ENCODE peak calls at places on chromosomes 7 and 10, in five cellular contexts. S is sciatic nerve; C is stimulated activated CD4-positive, alpha-beta T cell treated with anti-CD3 and anti-CD28 coated beads, Interleukin-4, amount 100 ng/mL, for 48 hours; Z is T-helper 9 cell; P is Jurkat, Clone E6-1. E is an unnamed sample.

GRCh38 chr10:119691726-119692125 is 34.1 kb upstream of the INPP5F start:
- DNase-seq in S (no peak), C (no peak), Z (no peak), P (peak; percentile 25), E (no peak)

GRCh38 chr7:83579740-83580139 is 69.2 kb downstream of the SEMA3E start:
- DNase-seq in S (no peak), C (no peak), Z (no peak), P (no peak), E (no peak)

GRCh38 chr7:124720195-124720594 is 45.4 kb downstream of the GPR37 start:
- DNase-seq in S (no peak), C (no peak), Z (no peak), P (no peak), E (no peak)

GRCh38 chr7:11261470-11261869 is 287.8 kb downstream of the PHF14 start:
- DNase-seq in S (no peak), C (no peak), Z (no peak), P (no peak), E (no peak)

GRCh38 chr10:86888585-86889381 is 68.6 kb downstream of the MMRN2 start:
- DNase-seq in S (no peak), C (no peak), Z (no peak), P (peak; percentile 27), E (no peak)

GRCh38 chr7:123916240-123916724 is 8.8 kb upstream of the SPAM1 start:
- DNase-seq in S (no peak), C (no peak), Z (no peak), P (no peak), E (no peak)

GRCh38 chr10:131650771-131651673 is 249.8 kb upstream of the PPP2R2D start:
- DNase-seq in S (no peak), C (no peak), Z (no peak), P (no peak), E (no peak)

GRCh38 chr10:14604181-14605142 is 170.2 kb downstream of the FAM107B start:
- DNase-seq in S (peak; percentile 90), C (peak; percentile 62), Z (peak; percentile 74), P (no peak), E (peak; percentile 70)

GRCh38 chr7:79666472-79666871 is 213.0 kb upstream of the MAGI2 start:
- DNase-seq in S (no peak), C (no peak), Z (no peak), P (no peak), E (no peak)

GRCh38 chr7:140475747-140476333 is 3.5 kb downstream of the MKRN1 start:
- DNase-seq in S (no peak), C (no peak), Z (peak; percentile 45), P (peak; percentile 41), E (peak; percentile 67)

GRCh38 chr10:56319386-56319785 is 41.7 kb downstream of the ZWINT start:
- DNase-seq in S (no peak), C (no peak), Z (no peak), P (no peak), E (no peak)

GRCh38 chr7:15686957-15687644 is 618 bp upstream of the MEOX2 start:
- DNase-seq in S (no peak), C (no peak), Z (no peak), P (no peak), E (no peak)

GRCh38 chr10:34473174-34474059 is 341.7 kb downstream of the PARD3 start:
- DNase-seq in S (no peak), C (no peak), Z (no peak), P (no peak), E (no peak)

GRCh38 chr7:92612501-92612900 is 22.3 kb upstream of the FAM133B start:
- DNase-seq in S (no peak), C (no peak), Z (no peak), P (no peak), E (no peak)

GRCh38 chr10:43350139-43350538 is 21.3 kb upstream of the FXYD4 start:
- DNase-seq in S (no peak), C (no peak), Z (no peak), P (no peak), E (no peak)

GRCh38 chr10:73244866-73245477 is 2.1 kb downstream of the DNAJC9 start:
- DNase-seq in S (no peak), C (no peak), Z (no peak), P (peak; percentile 90), E (no peak)

GRCh38 chr7:148503900-148504487 is 86.6 kb upstream of the C7orf33 start:
- DNase-seq in S (no peak), C (no peak), Z (no peak), P (peak; percentile 26), E (peak; percentile 43)

GRCh38 chr10:43202224-43202656 is 64.0 kb downstream of the CSGALNACT2 start:
- DNase-seq in S (peak; percentile 68), C (peak; percentile 57), Z (peak; percentile 23), P (no peak), E (no peak)

GRCh38 chr7:158765020-158765419 is 60.4 kb upstream of the NCAPG2 start:
- DNase-seq in S (no peak), C (no peak), Z (no peak), P (no peak), E (no peak)

GRCh38 chr10:78349165-78349516 is 315.5 kb downstream of the RPS24 start:
- DNase-seq in S (peak; percentile 15), C (no peak), Z (no peak), P (no peak), E (no peak)

E was measured in CD4-positive, alpha-beta memory T cell.